ENCODE peak calls at places on chromosomes 13 and 19, in nine cellular contexts. J, I, H, Q, E, G, M, B and K are unnamed samples. For H3K27me3 and H3K36me3, the result is how much of the 10 kb centered on the place peaks cover.

GRCh38 chr19:33946535-33947323 is 150.1 kb downstream of the KCTD15 start:
- DNase-seq in J (no peak), I (no peak), H (no peak), Q (no peak), E (peak), G (no peak), M (no peak), B (no peak), K (no peak)

GRCh38 chr13:52450012-52450792 is at the start of gene VPS36:
- DNase-seq in J (peak), I (peak), H (peak), Q (peak), E (peak), G (peak), M (peak), B (peak), K (peak)

GRCh38 chr13:35917942-35918645 is 213.1 kb downstream of the DCLK1 start:
- DNase-seq in J (no peak), I (no peak), H (no peak), Q (no peak), E (no peak), G (no peak), M (no peak), B (no peak), K (no peak)

GRCh38 chr13:42071667-42072419 is 23.4 kb downstream of the DGKH start:
- DNase-seq in J (no peak), I (no peak), H (no peak), Q (no peak), E (no peak), G (no peak), M (no peak), B (no peak), K (no peak)

GRCh38 chr13:36072127-36072526 is 59.1 kb downstream of the DCLK1 start:
- DNase-seq in J (no peak), I (no peak), H (no peak), Q (no peak), E (no peak), G (no peak), M (no peak), B (no peak), K (no peak)

GRCh38 chr13:74367193-74367592 is 233.0 kb upstream of the KLF12 start:
- DNase-seq in J (no peak), I (no peak), H (no peak), Q (no peak), E (no peak), G (no peak), M (no peak), B (no peak), K (no peak)

GRCh38 chr19:17281391-17282304 is at the start of gene ANKLE1:
- DNase-seq in J (no peak), I (no peak), H (peak), Q (peak), E (peak), G (no peak), M (no peak), B (peak), K (peak)

GRCh38 chr19:56105090-56105701 is 15.9 kb downstream of the ZNF787 start:
- DNase-seq in J (peak), I (peak), H (peak), Q (peak), E (peak), G (peak), M (peak), B (no peak), K (peak)

GRCh38 chr13:109114991-109115390 is 485.6 kb downstream of the MYO16 start:
- DNase-seq in J (no peak), I (no peak), H (no peak), Q (no peak), E (no peak), G (no peak), M (no peak), B (no peak), K (no peak)

GRCh38 chr19:16496613-16496983 is 404 bp downstream of the C19orf44 start:
- DNase-seq in J (peak), I (peak), H (peak), Q (peak), E (no peak), G (peak), M (peak), B (no peak), K (no peak)

GRCh38 chr19:8116437-8117293 is 32.7 kb downstream of the FBN3 start:
- DNase-seq in J (no peak), I (no peak), H (peak), Q (no peak), E (no peak), G (no peak), M (peak), B (no peak), K (peak)

GRCh38 chr13:39616087-39616694 is 13.2 kb upstream of the LHFPL6 start:
- DNase-seq in J (peak), I (peak), H (no peak), Q (no peak), E (peak), G (peak), M (peak), B (peak), K (peak)

GRCh38 chr19:424546-424945 is 15.6 kb upstream of the C2CD4C start:
- DNase-seq in J (no peak), I (no peak), H (peak), Q (no peak), E (no peak), G (no peak), M (no peak), B (no peak), K (no peak)

GRCh38 chr19:7862413-7862951 is 11.7 kb downstream of the PRR36 start:
- DNase-seq in J (peak), I (peak), H (peak), Q (peak), E (peak), G (no peak), M (no peak), B (no peak), K (peak)

GRCh38 chr13:105972306-105972721 is 563.1 kb downstream of the EFNB2 start:
- DNase-seq in J (no peak), I (no peak), H (no peak), Q (no peak), E (no peak), G (no peak), M (peak), B (no peak), K (no peak)

GRCh38 chr19:35395762-35396199 is 24.9 kb downstream of the GPR42 start:
- DNase-seq in J (no peak), I (peak), H (no peak), Q (no peak), E (peak), G (peak), M (no peak), B (no peak), K (no peak)

GRCh38 chr19:49896863-49897621 is at the start of gene IL4I1:
- DNase-seq in J (no peak), I (no peak), H (no peak), Q (no peak), E (no peak), G (no peak), M (no peak), B (no peak), K (peak)

GRCh38 chr13:46058268-46058667 is 5.7 kb upstream of the ZC3H13 start:
- DNase-seq in J (no peak), I (no peak), H (no peak), Q (no peak), E (no peak), G (no peak), M (no peak), B (no peak), K (no peak)

GRCh38 chr13:98947925-98948324 is 29.9 kb downstream of the DOCK9 start:
- DNase-seq in J (no peak), I (no peak), H (no peak), Q (no peak), E (no peak), G (no peak), M (no peak), B (no peak), K (no peak)

GRCh38 chr13:97720881-97721280 is 232.6 kb upstream of the IPO5 start:
- DNase-seq in J (no peak), I (no peak), H (no peak), Q (no peak), E (no peak), G (no peak), M (no peak), B (no peak), K (no peak)

GRCh38 chr13:97726664-97727235 is 226.7 kb upstream of the IPO5 start:
- DNase-seq in J (no peak), I (no peak), H (no peak), Q (no peak), E (no peak), G (no peak), M (no peak), B (no peak), K (no peak)

GRCh38 chr13:97727991-97728390 is 225.5 kb upstream of the IPO5 start:
- DNase-seq in J (no peak), I (no peak), H (no peak), Q (no peak), E (no peak), G (no peak), M (no peak), B (no peak), K (no peak)

GRCh38 chr13:97723655-97724054 is 229.8 kb upstream of the IPO5 start:
- DNase-seq in J (peak), I (no peak), H (no peak), Q (no peak), E (no peak), G (no peak), M (no peak), B (no peak), K (no peak)

DNA sequence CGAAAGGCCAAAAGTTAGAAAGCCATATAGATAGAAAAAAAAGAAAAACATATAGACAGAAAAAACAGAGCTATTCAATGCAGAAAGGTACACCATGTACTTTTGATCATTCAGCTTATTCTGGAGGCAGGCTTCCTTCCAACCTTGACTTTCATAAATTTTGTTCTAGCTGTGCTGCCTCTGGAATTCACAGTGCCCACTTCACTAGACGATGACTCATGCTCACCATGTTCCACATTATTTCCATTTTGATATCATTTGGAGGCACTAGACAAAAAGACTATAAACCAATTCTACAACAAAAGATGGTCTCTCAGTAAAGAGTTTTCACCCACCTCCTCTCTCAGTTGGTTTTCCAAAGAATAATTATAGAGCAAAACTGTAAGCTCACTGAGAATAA is 229.0 kb upstream of the IPO5 start:
- DNase-seq in J (peak), I (no peak), H (no peak), Q (no peak), E (no peak), G (no peak), M (no peak), B (no peak), K (no peak)
- H3K4me3 ChIP-seq in J (no peak), I (no peak), H (no peak), Q (no peak), E (no peak), G (no peak), M (no peak), B (no peak), K (no peak)

DNA sequence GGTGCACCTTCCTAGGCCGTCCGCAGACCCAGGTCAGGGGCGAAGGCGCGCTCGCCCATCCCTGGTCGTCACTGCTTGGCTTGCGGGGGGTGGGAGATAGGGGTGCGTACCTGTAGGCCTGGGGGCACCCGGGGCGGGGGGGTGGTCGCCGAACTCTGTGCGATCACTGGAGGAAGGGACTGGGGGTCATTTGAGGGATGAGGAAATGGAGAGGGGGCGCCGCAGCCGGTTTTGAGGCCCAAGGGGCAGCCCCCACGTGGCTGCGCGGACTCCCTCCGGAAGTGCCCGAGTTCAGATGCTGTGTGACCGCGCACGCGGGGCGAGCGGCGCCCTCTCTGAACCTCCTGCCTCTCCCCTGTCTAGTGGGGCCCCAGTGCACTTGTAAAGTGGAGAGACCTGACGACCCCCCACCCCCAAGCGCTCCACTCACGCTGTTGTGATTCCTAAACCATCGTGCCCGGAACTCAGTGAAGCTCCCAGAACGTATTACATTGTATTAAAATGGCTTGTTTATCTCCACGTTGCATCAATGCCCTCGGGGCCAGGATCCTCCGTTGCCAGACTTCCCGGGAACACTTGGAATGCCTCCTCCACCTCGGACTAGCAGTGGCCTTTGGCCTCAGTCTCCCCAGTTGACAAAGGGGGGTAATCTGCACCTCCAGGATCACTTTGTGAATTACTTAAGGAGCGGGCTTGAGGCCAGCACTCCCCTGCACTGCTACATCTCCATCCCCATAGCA is 3.0 kb upstream of the NANOS3 start:
- DNase-seq in J (no peak), I (no peak), H (no peak), Q (no peak), E (no peak), G (no peak), M (no peak), B (no peak), K (peak)
- H3K27me3 ChIP-seq in J (under half), I (under half), H (under half), Q (under half), E (half or more), G (under half), M (under half), B (under half), K (under half)

GRCh38 chr13:113862191-113862765 is 1.6 kb downstream of the GAS6 start:
- DNase-seq in J (no peak), I (no peak), H (peak), Q (no peak), E (no peak), G (no peak), M (no peak), B (no peak), K (peak)
- H3K36me3 ChIP-seq in J (under half), I (under half), H (under half), Q (under half), E (under half), G (under half), M (under half), B (under half), K (under half)

GRCh38 chr19:3723110-3723488 is 14.9 kb downstream of the TJP3 start:
- DNase-seq in J (no peak), I (no peak), H (no peak), Q (no peak), E (no peak), G (no peak), M (no peak), B (no peak), K (no peak)
- H3K4me3 ChIP-seq in J (no peak), I (no peak), H (no peak), Q (no peak), E (peak), G (no peak), M (no peak), B (no peak), K (no peak)

GRCh38 chr13:27917121-27917947 is 2.5 kb upstream of the PDX1 start:
- DNase-seq in J (no peak), I (no peak), H (no peak), Q (no peak), E (peak), G (no peak), M (no peak), B (no peak), K (peak)

GRCh38 chr13:27911499-27911898 is 8.3 kb upstream of the PDX1 start:
- DNase-seq in J (no peak), I (no peak), H (no peak), Q (no peak), E (no peak), G (no peak), M (no peak), B (no peak), K (no peak)

GRCh38 chr13:27915301-27916207 is 4.2 kb upstream of the PDX1 start:
- DNase-seq in J (no peak), I (no peak), H (no peak), Q (no peak), E (no peak), G (no peak), M (peak), B (no peak), K (peak)

GRCh38 chr13:27909378-27909777 is 10.4 kb upstream of the PDX1 start:
- DNase-seq in J (no peak), I (no peak), H (no peak), Q (no peak), E (no peak), G (no peak), M (no peak), B (no peak), K (no peak)

GRCh38 chr13:27913116-27913515 is 6.7 kb upstream of the PDX1 start:
- DNase-seq in J (no peak), I (no peak), H (no peak), Q (no peak), E (no peak), G (no peak), M (peak), B (no peak), K (no peak)
- H3K27me3 ChIP-seq in J (under half), I (under half), H (half or more), Q (half or more), E (half or more), G (half or more), M (under half), B (under half), K (under half)

DNA sequence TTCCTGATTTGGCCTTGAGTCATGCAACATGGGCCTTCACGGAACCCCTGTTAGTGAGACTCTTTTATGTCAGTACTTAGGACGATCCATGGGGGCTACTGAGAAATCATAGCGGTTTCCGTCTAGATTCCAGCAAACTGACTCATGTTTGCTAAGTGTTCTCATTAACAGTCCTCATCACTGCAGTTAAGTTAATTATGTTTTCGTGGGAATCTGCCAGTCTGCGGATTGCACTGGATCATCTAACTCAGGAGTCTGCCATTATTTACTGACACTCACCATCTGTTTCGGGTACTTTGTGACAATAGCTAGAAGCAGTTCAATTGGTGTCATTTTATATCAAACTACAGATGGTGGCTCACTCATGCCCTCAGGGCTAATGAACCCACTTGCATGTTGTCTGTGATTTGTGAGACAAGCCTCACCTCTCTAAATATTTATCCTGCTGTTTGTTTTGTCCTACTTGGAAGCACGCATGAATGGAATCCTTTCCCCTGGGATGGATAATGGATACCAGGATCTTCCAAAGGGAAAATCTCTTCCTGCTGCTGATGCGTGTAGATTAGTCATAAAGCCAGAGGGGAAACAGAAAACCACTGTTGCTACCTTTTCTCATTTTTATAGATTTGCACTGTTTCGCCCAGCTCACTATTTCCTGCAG is 61.8 kb downstream of the RAB20 start:
- DNase-seq in J (no peak), I (no peak), H (no peak), Q (no peak), E (no peak), G (no peak), M (peak), B (no peak), K (no peak)
- H3K36me3 ChIP-seq in J (half or more), I (under half), H (half or more), Q (half or more), E (under half), G (half or more), M (under half), B (under half), K (under half)

DNA sequence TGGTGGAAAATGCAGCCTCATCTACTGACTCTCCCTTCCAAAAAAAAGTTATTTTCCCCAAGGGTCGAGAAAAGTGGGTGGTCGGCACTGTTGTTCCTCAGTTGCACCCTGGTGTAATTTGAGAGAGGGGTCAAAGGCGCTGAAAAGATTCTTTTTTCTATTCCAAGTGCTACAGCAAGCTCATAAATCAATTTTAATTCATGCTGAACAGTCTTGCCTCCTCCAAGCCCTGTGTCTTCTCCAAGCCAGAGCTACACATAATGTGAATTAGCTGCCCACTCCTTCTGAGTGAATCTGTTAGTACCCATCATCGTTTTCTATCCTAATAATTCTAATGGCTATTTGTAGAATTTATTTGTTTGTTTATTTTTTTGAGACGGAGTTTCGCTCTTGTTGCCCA is 821 bp downstream of the SLC25A15 start:
- DNase-seq in J (no peak), I (no peak), H (no peak), Q (no peak), E (no peak), G (no peak), M (no peak), B (no peak), K (no peak)
- H3K4me3 ChIP-seq in J (no peak), I (peak), H (peak), Q (peak), E (peak), G (peak), M (peak), B (peak), K (peak)

DNA sequence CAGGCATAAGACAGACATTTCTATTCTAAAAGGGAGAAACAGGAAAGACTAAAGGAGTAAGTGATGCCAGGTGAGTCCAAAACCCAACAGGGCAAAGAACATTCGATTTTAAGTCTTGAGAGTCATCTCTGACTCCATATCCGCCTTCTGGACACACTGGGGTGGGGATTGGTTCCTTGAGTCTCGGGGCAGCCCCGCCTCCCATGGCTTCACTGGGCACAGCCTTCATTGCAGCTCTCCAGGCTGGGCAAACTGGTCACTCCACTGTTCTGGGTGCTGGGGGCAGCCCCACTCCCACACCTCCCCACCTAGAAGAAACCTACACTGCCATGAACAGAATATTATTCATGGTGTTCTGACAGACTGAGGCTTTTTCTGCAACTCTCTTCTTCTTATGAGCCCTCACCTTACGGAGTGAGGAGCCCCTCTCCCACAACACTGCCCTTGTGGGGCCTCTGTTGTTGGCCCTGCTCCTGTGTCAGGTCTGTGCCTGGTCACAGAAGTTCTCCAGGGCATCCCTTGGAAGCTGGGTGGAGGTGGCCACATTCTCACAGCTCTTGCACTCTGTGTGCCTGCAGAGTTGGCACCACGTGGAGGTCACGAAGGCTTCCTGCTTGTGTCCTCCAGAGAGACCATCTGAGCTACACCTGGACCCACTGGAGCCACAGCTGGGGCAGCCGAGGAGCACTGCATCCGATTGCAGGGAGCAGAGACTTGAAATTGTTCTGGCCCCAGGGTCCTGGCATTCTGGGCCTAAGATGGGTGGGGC is 95.4 kb downstream of the COL4A2 start:
- DNase-seq in J (no peak), I (no peak), H (no peak), Q (no peak), E (no peak), G (no peak), M (no peak), B (no peak), K (no peak)
- H3K27me3 ChIP-seq in J (under half), I (under half), H (under half), Q (under half), E (under half), G (under half), M (under half), B (under half), K (under half)